ENCODE peak calls at places on chromosomes 3 and 15, in eight cellular contexts. A is kidney, S is A549, L is heart right ventricle, V is retinal pigment epithelial cell, H is Peyer's patch, C is AG10803, W is endothelial cell. Z is an unnamed sample.

GRCh38 chr3:100796556-100796955 is 87.3 kb downstream of the TFG start:
- DNase-seq in A (no peak), S (no peak), L (no peak), V (no peak), H (no peak), C (peak; percentile 43), W (no peak), Z (no peak)

GRCh38 chr3:99128740-99129505 is 227.4 kb upstream of the DCBLD2 start:
- DNase-seq in A (no peak), S (no peak), L (no peak), V (peak; percentile 99), H (no peak), C (peak; percentile 98), W (no peak), Z (no peak)

GRCh38 chr3:71905426-71905825 is 120.5 kb upstream of the PROK2 start:
- DNase-seq in A (no peak), S (no peak), L (no peak), V (no peak), H (no peak), C (no peak), W (no peak), Z (no peak)

GRCh38 chr3:135618123-135618522 is 347.4 kb upstream of the PPP2R3A start:
- DNase-seq in A (no peak), S (no peak), L (no peak), V (no peak), H (no peak), C (no peak), W (no peak), Z (no peak)

GRCh38 chr3:175238848-175239247 is 379.7 kb downstream of the NAALADL2 start:
- DNase-seq in A (no peak), S (no peak), L (no peak), V (no peak), H (no peak), C (no peak), W (no peak), Z (no peak)

GRCh38 chr15:38555686-38556334 is 8.8 kb downstream of the RASGRP1 start:
- DNase-seq in A (no peak), S (no peak), L (no peak), V (peak; percentile 95), H (no peak), C (peak; percentile 90), W (no peak), Z (no peak)

GRCh38 chr3:27535809-27536392 is 51.7 kb upstream of the SLC4A7 start:
- DNase-seq in A (no peak), S (no peak), L (no peak), V (no peak), H (no peak), C (peak; percentile 68), W (no peak), Z (no peak)

GRCh38 chr3:162139841-162140240 is 643.2 kb downstream of the OTOL1 start:
- DNase-seq in A (no peak), S (no peak), L (no peak), V (no peak), H (no peak), C (no peak), W (no peak), Z (no peak)

GRCh38 chr15:47439146-47439869 is 278.0 kb upstream of the SEMA6D start:
- DNase-seq in A (no peak), S (no peak), L (no peak), V (no peak), H (no peak), C (no peak), W (no peak), Z (no peak)

GRCh38 chr3:61589856-61590255 is 28.5 kb downstream of the PTPRG start:
- DNase-seq in A (no peak), S (peak; percentile 8), L (no peak), V (no peak), H (no peak), C (peak; percentile 70), W (no peak), Z (no peak)

GRCh38 chr15:83449250-83449671 is 2.1 kb downstream of the SH3GL3 start:
- DNase-seq in A (no peak), S (no peak), L (no peak), V (no peak), H (no peak), C (no peak), W (no peak), Z (no peak)

GRCh38 chr15:88630141-88630721 is 8.6 kb upstream of the ISG20 start:
- DNase-seq in A (peak; percentile 80), S (no peak), L (no peak), V (no peak), H (peak; percentile 88), C (no peak), W (no peak), Z (no peak)

GRCh38 chr3:46942079-46942478 is 34.5 kb downstream of the CCDC12 start:
- DNase-seq in A (peak; percentile 71), S (no peak), L (no peak), V (no peak), H (peak; percentile 68), C (no peak), W (no peak), Z (no peak)

GRCh38 chr3:106617276-106617675 is 748.5 kb upstream of the CBLB start:
- DNase-seq in A (no peak), S (no peak), L (no peak), V (no peak), H (no peak), C (no peak), W (no peak), Z (no peak)

GRCh38 chr15:101534376-101534970 is 45.0 kb upstream of the PCSK6 start:
- DNase-seq in A (no peak), S (no peak), L (no peak), V (no peak), H (no peak), C (no peak), W (no peak), Z (peak; percentile 31)

GRCh38 chr15:22895465-22896190 is 57.2 kb downstream of the NIPA2 start:
- DNase-seq in A (peak; percentile 66), S (peak; percentile 91), L (no peak), V (peak; percentile 50), H (peak; percentile 80), C (no peak), W (no peak), Z (no peak)

GRCh38 chr3:129470861-129471260 is 30.8 kb downstream of the IFT122 start:
- DNase-seq in A (no peak), S (no peak), L (no peak), V (no peak), H (no peak), C (no peak), W (no peak), Z (no peak)

GRCh38 chr3:176870451-176870850 is 326.8 kb downstream of the TBL1XR1 start:
- DNase-seq in A (no peak), S (no peak), L (no peak), V (no peak), H (no peak), C (no peak), W (no peak), Z (no peak)

GRCh38 chr15:38073278-38073930 is 139.0 kb downstream of the TMCO5A start:
- DNase-seq in A (no peak), S (no peak), L (no peak), V (no peak), H (peak; percentile 49), C (no peak), W (peak; percentile 65), Z (no peak)

GRCh38 chr3:196632033-196632751 is 7.3 kb upstream of the NRROS start:
- DNase-seq in A (peak; percentile 95), S (peak; percentile 79), L (peak; percentile 86), V (no peak), H (peak; percentile 95), C (peak; percentile 55), W (peak; percentile 90), Z (peak; percentile 70)

GRCh38 chr3:17204049-17204650 is 319.4 kb downstream of the PLCL2 start:
- DNase-seq in A (no peak), S (no peak), L (no peak), V (no peak), H (no peak), C (no peak), W (no peak), Z (no peak)

DNA sequence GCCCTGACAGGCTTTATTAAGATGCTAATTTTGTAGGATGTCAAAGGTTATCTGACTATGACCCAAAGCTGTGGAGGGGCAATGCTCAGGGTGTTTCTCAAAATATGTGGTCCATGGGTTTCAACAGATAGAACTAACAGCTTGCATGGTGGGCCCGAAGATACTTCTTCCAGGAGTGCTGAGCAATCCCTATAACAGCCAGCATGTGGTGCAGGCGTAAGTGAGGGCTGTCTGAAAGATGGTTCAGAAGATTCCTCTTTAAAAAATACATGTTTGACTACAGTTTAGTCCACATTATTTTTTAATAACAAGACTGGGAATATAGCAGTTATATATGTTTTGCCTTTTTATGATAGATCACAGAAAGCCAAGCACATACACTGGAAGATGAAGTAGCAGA is 7.6 kb downstream of the SCG3 start:
- DNase-seq in A (no peak), S (no peak), L (no peak), V (no peak), H (no peak), C (peak; percentile 3), W (no peak), Z (no peak)
- TF ChIP-seq CTCF in A (no peak), S (no peak), L (peak; percentile 35), V (no peak), H (peak; percentile 25), C (peak; percentile 53), W (no peak), Z (no peak)

DNA sequence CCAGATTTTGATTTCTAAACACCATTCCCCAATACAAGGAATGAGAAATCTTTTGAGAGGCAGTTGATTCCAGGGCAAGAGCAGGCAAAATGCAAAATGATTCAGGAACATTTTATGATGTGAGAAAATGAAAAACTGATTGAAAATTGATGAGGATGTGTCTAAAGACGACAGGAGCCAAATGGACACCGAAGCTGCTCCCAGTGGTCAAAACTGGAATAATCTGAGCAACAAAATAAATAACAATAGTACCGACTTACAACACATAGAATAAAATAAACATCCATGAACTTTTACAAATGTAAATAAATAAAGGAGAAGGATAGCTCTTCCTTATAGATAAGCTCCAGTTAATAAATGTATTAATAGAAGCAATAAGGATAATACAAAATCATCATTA is 186.8 kb downstream of the OCA2 start:
- DNase-seq in A (no peak), S (no peak), L (no peak), V (no peak), H (no peak), C (no peak), W (no peak), Z (no peak)
- TF ChIP-seq CTCF in A (no peak), S (no peak), L (no peak), V (no peak), H (no peak), C (no peak), W (peak; percentile 17), Z (no peak)

GRCh38 chr3:184059424-184059823 is 6.6 kb downstream of the HTR3C start:
- DNase-seq in A (no peak), S (no peak), L (no peak), V (no peak), H (no peak), C (no peak), W (no peak), Z (no peak)
- TF ChIP-seq CTCF in A (no peak), S (no peak), L (no peak), V (no peak), H (no peak), C (no peak), W (no peak), Z (no peak)

DNA sequence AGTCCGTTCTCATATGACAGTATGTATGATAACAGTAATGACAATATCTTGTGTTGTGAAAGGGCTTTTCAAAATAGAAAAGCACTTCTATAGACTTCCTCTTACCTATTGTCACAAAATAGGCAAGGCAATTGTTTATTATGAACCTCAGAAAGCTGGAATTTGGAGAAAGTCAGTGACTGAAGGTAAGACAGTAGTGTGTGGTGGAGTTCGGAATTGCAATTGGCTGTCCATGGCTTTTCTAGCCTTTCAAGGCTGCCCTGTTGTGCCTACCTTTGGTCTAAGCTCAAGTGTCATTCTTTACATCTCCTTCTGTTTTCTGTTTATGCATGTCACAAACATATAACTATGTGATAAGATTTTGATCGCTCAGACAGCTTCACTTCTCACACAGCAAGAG is 219.3 kb upstream of the NR2E3 start:
- DNase-seq in A (no peak), S (peak; percentile 26), L (no peak), V (no peak), H (no peak), C (no peak), W (no peak), Z (no peak)
- TF ChIP-seq CTCF in A (no peak), S (no peak), L (no peak), V (no peak), H (no peak), C (no peak), W (no peak), Z (no peak)

Z was measured in mesothelial cell of epicardium.